ENCODE peak calls at places on chromosome 15, in eight cellular contexts. M is spleen, Y is SJCRH30, L is HepG2, U is dorsolateral prefrontal cortex, V is iPS DF 6.9, J is GM12878, H is AG04450. D is an unnamed sample.

GRCh38 chr15:36808401-36809160 is 229.2 kb downstream of the CDIN1 start:
- DNase-seq in L (peak), U (no peak), V (no peak), M (no peak), Y (no peak), J (no peak), H (no peak), D (no peak)

GRCh38 chr15:62063851-62064635 is 2.7 kb upstream of the C2CD4A start:
- DNase-seq in M (no peak), V (no peak), J (no peak), Y (no peak), H (no peak), U (no peak), L (no peak), D (no peak)

GRCh38 chr15:27067175-27067574 is 96.2 kb downstream of the GABRG3 start:
- DNase-seq in H (no peak), M (no peak), Y (no peak), L (no peak), J (no peak), V (no peak), U (no peak), D (no peak)

GRCh38 chr15:78640840-78641733 is at the start of gene CHRNB4:
- DNase-seq in J (no peak), V (peak), L (no peak), M (no peak), Y (peak), U (no peak), H (no peak), D (peak)

GRCh38 chr15:56749982-56750381 is 16.7 kb upstream of the ZNF280D start:
- DNase-seq in J (no peak), V (no peak), H (no peak), L (no peak), Y (no peak), U (no peak), M (no peak), D (no peak)

GRCh38 chr15:39411102-39411989 is 169.5 kb upstream of the THBS1 start:
- DNase-seq in H (no peak), V (no peak), M (no peak), Y (no peak), J (peak), L (no peak), U (no peak), D (no peak)

GRCh38 chr15:39110746-39111145 is 470.1 kb upstream of the THBS1 start:
- DNase-seq in V (no peak), M (no peak), U (no peak), J (no peak), H (no peak), L (no peak), Y (no peak), D (no peak)

GRCh38 chr15:23566070-23567050 is 886 bp downstream of the MKRN3 start:
- DNase-seq in M (no peak), H (no peak), J (no peak), V (no peak), L (peak), U (peak), Y (peak), D (no peak)

GRCh38 chr15:39472661-39473657 is 107.9 kb upstream of the THBS1 start:
- DNase-seq in U (no peak), Y (peak), H (peak), V (no peak), M (peak), L (no peak), J (no peak), D (no peak)

GRCh38 chr15:29136815-29137214 is 132.8 kb downstream of the NSMCE3 start:
- DNase-seq in J (no peak), Y (no peak), U (no peak), L (no peak), V (no peak), M (no peak), H (no peak), D (peak)

GRCh38 chr15:81003023-81003350 is 2.3 kb downstream of the TLNRD1 start:
- DNase-seq in Y (no peak), M (peak), L (no peak), H (no peak), V (no peak), U (no peak), J (no peak), D (no peak)
- H3K4me3 ChIP-seq in Y (no peak), M (peak), L (no peak), H (peak), V (no peak), U (peak), J (peak), D (peak)

GRCh38 chr15:88906130-88906529 is 7.0 kb downstream of the MFGE8 start:
- DNase-seq in V (no peak), Y (no peak), H (no peak), M (no peak), U (no peak), L (no peak), J (no peak), D (no peak)

GRCh38 chr15:88905576-88905975 is 7.6 kb downstream of the MFGE8 start:
- DNase-seq in H (no peak), J (no peak), M (peak), Y (no peak), L (no peak), V (no peak), U (no peak), D (peak)

GRCh38 chr15:88902846-88903245 is 7.5 kb upstream of the HAPLN3 start:
- DNase-seq in U (no peak), M (peak), L (no peak), H (no peak), J (no peak), Y (no peak), V (no peak), D (peak)

GRCh38 chr15:88904808-88905327 is 8.3 kb downstream of the MFGE8 start:
- DNase-seq in J (peak), V (peak), Y (peak), H (no peak), M (peak), U (peak), L (peak), D (peak)

DNA sequence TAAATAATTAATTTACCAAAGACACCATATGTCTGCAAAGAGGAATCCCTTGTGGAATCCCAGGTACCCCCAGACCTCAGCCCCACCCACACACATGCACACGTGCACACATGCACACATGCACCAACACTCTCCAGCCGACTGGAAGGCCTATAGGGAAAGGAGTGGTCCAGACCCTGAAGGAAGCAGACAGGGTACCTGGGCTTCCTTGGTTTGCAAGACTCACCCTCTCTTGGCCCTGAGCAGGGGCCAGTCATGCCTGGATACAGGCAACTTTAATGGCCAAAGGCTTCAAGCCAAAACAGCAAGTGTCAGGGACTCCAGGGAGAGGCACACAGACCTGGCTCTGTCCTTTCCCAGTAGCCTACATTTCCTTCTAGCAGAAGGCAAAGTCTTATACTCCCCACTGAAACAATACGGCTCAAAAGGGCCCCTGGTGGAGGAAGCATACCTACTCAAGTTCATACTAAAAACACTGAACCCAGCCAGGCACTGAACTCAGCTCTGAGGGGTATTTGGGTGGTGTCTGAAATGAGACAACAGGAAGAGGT is 8.8 kb downstream of the MFGE8 start:
- DNase-seq in J (no peak), V (no peak), U (no peak), H (no peak), M (peak), L (no peak), Y (no peak), D (no peak)
- H3K4me3 ChIP-seq in J (no peak), V (no peak), U (no peak), H (no peak), M (no peak), L (no peak), Y (no peak), D (no peak)

GRCh38 chr15:67746450-67746849 is 78.9 kb upstream of the SKOR1 start:
- DNase-seq in L (no peak), U (no peak), V (no peak), M (no peak), J (no peak), H (no peak), Y (no peak), D (no peak)
- H3K4me3 ChIP-seq in L (no peak), U (no peak), V (no peak), M (no peak), J (no peak), H (no peak), Y (no peak), D (no peak)

DNA sequence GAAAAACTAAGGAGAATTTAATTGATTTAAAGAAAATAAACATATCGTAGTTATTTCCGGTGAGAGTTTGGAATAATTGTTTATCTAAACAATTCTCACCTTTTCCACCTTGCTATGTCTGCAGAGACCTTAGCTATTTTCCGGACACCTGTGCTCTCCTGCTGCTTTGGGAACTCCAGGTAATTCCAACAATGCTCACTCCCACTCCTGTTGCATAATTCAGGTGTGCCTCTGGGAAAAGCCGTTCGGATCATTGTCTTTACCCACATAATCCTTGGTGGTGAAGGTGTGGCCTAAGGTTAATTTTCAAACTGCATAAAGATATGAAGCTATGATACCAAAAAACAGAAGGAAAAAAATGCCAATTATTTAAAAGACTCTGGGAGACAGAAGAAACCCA is 59.4 kb downstream of the LDHAL6B start:
- DNase-seq in Y (no peak), J (no peak), L (no peak), V (no peak), H (no peak), U (no peak), M (no peak), D (no peak)
- H3K4me3 ChIP-seq in Y (no peak), J (no peak), L (no peak), V (no peak), H (no peak), U (no peak), M (no peak), D (no peak)

DNA sequence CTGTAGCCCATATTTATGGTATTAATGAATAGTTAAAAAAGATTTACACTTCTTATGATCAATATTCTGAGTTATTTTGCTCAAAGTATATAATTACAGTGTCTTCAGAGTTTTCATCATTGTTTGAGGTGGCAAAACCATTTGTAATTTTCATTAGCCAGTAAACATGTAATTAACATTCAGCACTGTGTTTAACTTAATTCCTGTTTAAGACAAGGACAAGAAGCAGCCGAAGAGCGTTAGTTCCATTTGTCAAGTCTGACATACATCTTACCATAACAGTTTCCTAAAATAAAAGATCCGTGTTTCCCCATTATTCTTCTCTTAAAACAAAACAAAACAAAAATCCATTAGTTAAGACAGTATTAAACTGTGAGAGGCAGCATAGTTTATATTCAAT is 5.6 kb upstream of the NR2F2 start:
- DNase-seq in U (no peak), Y (no peak), V (no peak), J (no peak), L (no peak), H (no peak), M (no peak), D (no peak)
- H3K4me3 ChIP-seq in U (no peak), Y (peak), V (no peak), J (no peak), L (no peak), H (peak), M (peak), D (no peak)

GRCh38 chr15:77437264-77437663 is 16.6 kb downstream of the HMG20A start:
- DNase-seq in Y (no peak), J (no peak), M (no peak), U (no peak), L (no peak), H (no peak), V (no peak), D (no peak)

GRCh38 chr15:77436822-77437221 is 16.1 kb downstream of the HMG20A start:
- DNase-seq in V (no peak), Y (no peak), J (no peak), U (no peak), L (no peak), H (no peak), M (no peak), D (no peak)

DNA sequence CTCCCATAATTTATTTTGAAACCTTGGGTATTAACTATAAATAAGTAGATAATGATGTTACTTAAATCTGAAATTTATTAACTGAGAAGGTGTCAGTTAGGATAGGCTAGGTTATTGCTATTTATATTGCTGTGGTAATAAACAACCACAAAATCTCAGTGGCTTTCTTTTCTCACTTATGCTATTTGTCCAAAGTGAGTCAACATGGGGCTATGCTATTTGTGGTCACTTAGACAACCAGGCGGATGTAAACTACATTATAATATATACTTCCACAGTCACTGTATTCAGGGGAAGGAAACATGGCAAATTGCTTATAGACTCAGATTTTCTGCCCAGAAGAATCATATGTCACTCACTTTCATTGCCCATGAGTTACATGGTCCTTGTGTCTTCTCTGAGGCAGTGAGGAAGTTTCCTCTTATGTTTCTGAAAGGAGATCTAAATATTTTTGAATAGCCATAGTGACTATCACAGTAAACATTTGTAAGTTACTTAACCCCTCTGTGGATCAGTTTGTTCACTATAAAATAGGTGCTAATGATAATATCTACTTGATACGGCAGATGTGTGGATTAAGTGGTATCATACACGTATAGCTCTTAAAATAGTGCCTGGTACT is 19.8 kb downstream of the HMG20A start:
- DNase-seq in V (no peak), J (peak), H (no peak), L (no peak), Y (no peak), M (no peak), U (no peak), D (no peak)
- H3K4me3 ChIP-seq in V (no peak), J (no peak), H (no peak), L (no peak), Y (no peak), M (no peak), U (no peak), D (no peak)

DNA sequence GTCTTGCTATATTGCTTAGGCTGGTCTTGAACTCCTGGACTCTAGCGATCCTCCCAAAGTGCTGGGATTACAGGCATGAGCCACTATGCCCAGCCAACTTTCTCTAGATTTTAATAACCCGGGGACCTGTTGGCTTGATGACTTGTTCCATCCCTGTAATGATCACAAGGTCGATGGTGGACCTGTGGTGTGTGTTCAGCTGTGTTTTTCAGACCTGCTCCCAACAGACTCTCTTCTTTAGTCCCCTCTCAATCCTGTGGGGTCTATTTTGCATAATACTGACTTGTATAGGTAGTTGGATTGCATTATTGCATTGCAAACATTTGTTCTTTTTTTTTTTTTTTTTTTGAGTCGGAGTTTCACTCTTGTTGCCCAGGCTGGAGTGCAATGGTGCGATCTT is 1.9 kb downstream of the MAP2K1 start:
- DNase-seq in V (no peak), L (no peak), U (no peak), Y (no peak), H (no peak), M (no peak), J (no peak), D (no peak)
- H3K4me3 ChIP-seq in V (no peak), L (peak), U (peak), Y (peak), H (peak), M (peak), J (peak), D (no peak)

GRCh38 chr15:43927203-43927602 is 100.4 kb downstream of the WDR76 start:
- DNase-seq in L (no peak), H (no peak), J (no peak), U (no peak), V (no peak), Y (no peak), M (peak), D (no peak)
- H3K4me3 ChIP-seq in L (no peak), H (no peak), J (no peak), U (no peak), V (no peak), Y (no peak), M (no peak), D (no peak)